ENCODE peak calls at places on chromosome 9, in six cellular contexts. J is IMR-90, M is trophoblast cell, G is H1, A is H9, F is mesenchymal stem cell. N is an unnamed sample.

GRCh38 chr9:119091074-119091473 is 278.2 kb downstream of the BRINP1 start:
- DNase-seq in J (no peak), M (peak), G (no peak), A (no peak), F (no peak), N (no peak)

GRCh38 chr9:111598730-111599091 is 736 bp downstream of the PTGR1 start:
- DNase-seq in J (peak), M (peak), G (no peak), A (no peak), F (peak), N (peak)

GRCh38 chr9:86062845-86063693 is 36.3 kb downstream of the GOLM1 start:
- DNase-seq in J (no peak), M (no peak), G (no peak), A (no peak), F (no peak), N (no peak)

GRCh38 chr9:125904155-125904841 is 157.1 kb downstream of the PBX3 start:
- DNase-seq in J (peak), M (no peak), G (no peak), A (no peak), F (peak), N (no peak)

GRCh38 chr9:121440265-121440664 is 59.4 kb downstream of the GGTA1 start:
- DNase-seq in J (peak), M (no peak), G (no peak), A (no peak), F (no peak), N (no peak)

GRCh38 chr9:21856301-21857094 is 54.1 kb downstream of the MTAP start:
- DNase-seq in J (peak), M (no peak), G (no peak), A (no peak), F (peak), N (no peak)

GRCh38 chr9:121498487-121499176 is 1.0 kb downstream of the GGTA1 start:
- DNase-seq in J (peak), M (no peak), G (peak), A (peak), F (peak), N (peak)

GRCh38 chr9:83280790-83281189 is 217.8 kb upstream of the RASEF start:
- DNase-seq in J (no peak), M (no peak), G (no peak), A (no peak), F (no peak), N (no peak)

GRCh38 chr9:16871358-16872151 is 1.1 kb upstream of the BNC2 start:
- DNase-seq in J (peak), M (peak), G (peak), A (peak), F (peak), N (peak)

GRCh38 chr9:9778293-9778692 is 834.5 kb downstream of the PTPRD start:
- DNase-seq in J (no peak), M (no peak), G (no peak), A (no peak), F (no peak), N (no peak)

GRCh38 chr9:35604578-35605335 is at the start of gene TESK1:
- DNase-seq in J (peak), M (peak), G (peak), A (peak), F (peak), N (peak)

GRCh38 chr9:35935755-35936509 is 22.0 kb downstream of the OR2S2 start:
- DNase-seq in J (peak), M (no peak), G (no peak), A (no peak), F (no peak), N (no peak)

GRCh38 chr9:130307667-130307943 is 42.0 kb downstream of the HMCN2 start:
- DNase-seq in J (no peak), M (no peak), G (no peak), A (no peak), F (no peak), N (no peak)

GRCh38 chr9:92180669-92181181 is 65.5 kb upstream of the SPTLC1 start:
- DNase-seq in J (peak), M (no peak), G (no peak), A (no peak), F (peak), N (no peak)

GRCh38 chr9:133955821-133956411 is 36.2 kb downstream of the VAV2 start:
- DNase-seq in J (peak), M (no peak), G (peak), A (peak), F (peak), N (peak)

GRCh38 chr9:137031904-137032639 is at the start of gene FUT7:
- DNase-seq in J (no peak), M (no peak), G (no peak), A (no peak), F (no peak), N (no peak)

GRCh38 chr9:84969084-84969483 is 299.6 kb downstream of the NTRK2 start:
- DNase-seq in J (no peak), M (no peak), G (no peak), A (no peak), F (no peak), N (no peak)

GRCh38 chr9:121026260-121026691 is 23.8 kb downstream of the C5 start:
- DNase-seq in J (no peak), M (no peak), G (no peak), A (no peak), F (peak), N (no peak)

GRCh38 chr9:13845460-13845859 is 468.5 kb downstream of the NFIB start:
- DNase-seq in J (peak), M (no peak), G (no peak), A (no peak), F (peak), N (no peak)

GRCh38 chr9:68998812-68999211 is 15.1 kb downstream of the PRKACG start:
- DNase-seq in J (no peak), M (no peak), G (no peak), A (no peak), F (no peak), N (no peak)

GRCh38 chr9:69004836-69005235 is 9.1 kb downstream of the PRKACG start:
- DNase-seq in J (peak), M (no peak), G (no peak), A (no peak), F (no peak), N (no peak)

GRCh38 chr9:69001921-69002320 is 12.0 kb downstream of the PRKACG start:
- DNase-seq in J (no peak), M (no peak), G (no peak), A (no peak), F (no peak), N (no peak)

GRCh38 chr9:68999393-69000105 is 14.4 kb downstream of the PRKACG start:
- DNase-seq in J (peak), M (peak), G (peak), A (peak), F (peak), N (peak)

GRCh38 chr9:69003051-69003450 is 10.9 kb downstream of the PRKACG start:
- DNase-seq in J (no peak), M (no peak), G (no peak), A (no peak), F (no peak), N (no peak)
- H3K14ac ChIP-seq in J (no peak), M (no peak), G (no peak), A (no peak), F (no peak), N (no peak)

GRCh38 chr9:4573176-4573575 is 82.9 kb downstream of the SLC1A1 start:
- DNase-seq in J (no peak), M (no peak), G (no peak), A (no peak), F (no peak), N (no peak)
- H3K14ac ChIP-seq in J (no peak), M (no peak), G (no peak), A (no peak), F (no peak), N (no peak)

GRCh38 chr9:116942593-116943061 is 255.5 kb downstream of the TRIM32 start:
- DNase-seq in J (no peak), M (no peak), G (no peak), A (no peak), F (no peak), N (no peak)
- H3K14ac ChIP-seq in J (no peak), M (no peak), G (no peak), A (no peak), F (no peak), N (no peak)

DNA sequence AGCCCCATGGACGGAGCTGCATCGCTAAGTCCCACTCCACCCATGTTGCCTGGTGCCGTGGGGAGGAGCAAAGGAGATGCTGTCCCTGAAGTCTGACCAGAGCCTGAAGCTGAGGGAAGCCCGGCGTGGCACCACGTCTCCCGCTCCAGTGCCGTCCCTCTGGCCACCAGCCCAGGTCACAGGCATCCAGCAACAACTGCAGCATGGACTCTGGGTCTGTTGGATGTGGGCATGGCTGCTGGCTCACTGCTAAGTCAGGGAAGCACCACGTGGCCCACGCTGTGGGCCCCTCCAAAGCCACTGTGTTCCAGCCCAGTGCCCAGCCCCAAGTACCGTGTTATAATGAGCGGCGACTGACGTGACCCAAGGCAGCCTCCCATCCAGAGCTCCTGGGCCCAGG is 112.6 kb downstream of the SYK start:
- DNase-seq in J (no peak), M (no peak), G (no peak), A (no peak), F (no peak), N (no peak)
- H3K14ac ChIP-seq in J (no peak), M (no peak), G (no peak), A (no peak), F (no peak), N (no peak)